ENCODE peak calls at places on chromosome 10, in eight cellular contexts. One of them, this sample, is unnamed.

GRCh38 chr10:126533644-126534043 is 136.8 kb downstream of the C10orf90 start:
- DNase-seq in CD4-positive, CD25-positive, alpha-beta regulatory T cell: no peak
- DNase-seq in ovary: no peak
- DNase-seq in left ventricle myocardium inferior: no peak
- DNase-seq in astrocyte: no peak
- DNase-seq in CD8-positive, alpha-beta T cell: no peak
- DNase-seq in endodermal cell: no peak
- DNase-seq in body of pancreas: no peak
- DNase-seq in this sample: no peak

GRCh38 chr10:73908853-73909611 is 1.9 kb upstream of the PLAU start:
- DNase-seq in CD4-positive, CD25-positive, alpha-beta regulatory T cell: no peak
- DNase-seq in ovary: no peak
- DNase-seq in left ventricle myocardium inferior: peak; percentile 33
- DNase-seq in astrocyte: peak; percentile 97
- DNase-seq in CD8-positive, alpha-beta T cell: peak; percentile 29
- DNase-seq in endodermal cell: peak; percentile 61
- DNase-seq in body of pancreas: no peak
- DNase-seq in this sample: no peak

GRCh38 chr10:53209941-53210611 is 437.5 kb upstream of the MBL2 start:
- DNase-seq in CD4-positive, CD25-positive, alpha-beta regulatory T cell: no peak
- DNase-seq in ovary: no peak
- DNase-seq in left ventricle myocardium inferior: no peak
- DNase-seq in astrocyte: peak; percentile 0
- DNase-seq in CD8-positive, alpha-beta T cell: no peak
- DNase-seq in endodermal cell: peak; percentile 55
- DNase-seq in body of pancreas: no peak
- DNase-seq in this sample: no peak

GRCh38 chr10:6927001-6927400 is 346.9 kb upstream of the PRKCQ start:
- DNase-seq in CD4-positive, CD25-positive, alpha-beta regulatory T cell: no peak
- DNase-seq in ovary: no peak
- DNase-seq in left ventricle myocardium inferior: no peak
- DNase-seq in astrocyte: no peak
- DNase-seq in CD8-positive, alpha-beta T cell: no peak
- DNase-seq in endodermal cell: no peak
- DNase-seq in body of pancreas: no peak
- DNase-seq in this sample: no peak

GRCh38 chr10:127016331-127016730 is 111.1 kb downstream of the DOCK1 start:
- DNase-seq in CD4-positive, CD25-positive, alpha-beta regulatory T cell: no peak
- DNase-seq in ovary: no peak
- DNase-seq in left ventricle myocardium inferior: no peak
- DNase-seq in astrocyte: no peak
- DNase-seq in CD8-positive, alpha-beta T cell: no peak
- DNase-seq in endodermal cell: no peak
- DNase-seq in body of pancreas: no peak
- DNase-seq in this sample: no peak

GRCh38 chr10:48523212-48523819 is 81.6 kb downstream of the ARHGAP22 start:
- DNase-seq in CD4-positive, CD25-positive, alpha-beta regulatory T cell: no peak
- DNase-seq in ovary: peak; percentile 81
- DNase-seq in left ventricle myocardium inferior: peak; percentile 51
- DNase-seq in astrocyte: peak; percentile 96
- DNase-seq in CD8-positive, alpha-beta T cell: no peak
- DNase-seq in endodermal cell: peak; percentile 89
- DNase-seq in body of pancreas: peak; percentile 47
- DNase-seq in this sample: peak; percentile 71

GRCh38 chr10:114405011-114405350 is 679 bp upstream of the AFAP1L2 start:
- DNase-seq in CD4-positive, CD25-positive, alpha-beta regulatory T cell: no peak
- DNase-seq in ovary: no peak
- DNase-seq in left ventricle myocardium inferior: no peak
- DNase-seq in astrocyte: no peak
- DNase-seq in CD8-positive, alpha-beta T cell: no peak
- DNase-seq in endodermal cell: no peak
- DNase-seq in body of pancreas: peak; percentile 38
- DNase-seq in this sample: no peak

GRCh38 chr10:283916-284356 is 148.7 kb downstream of the ZMYND11 start:
- DNase-seq in CD4-positive, CD25-positive, alpha-beta regulatory T cell: no peak
- DNase-seq in ovary: no peak
- DNase-seq in left ventricle myocardium inferior: no peak
- DNase-seq in astrocyte: no peak
- DNase-seq in CD8-positive, alpha-beta T cell: no peak
- DNase-seq in endodermal cell: no peak
- DNase-seq in body of pancreas: no peak
- DNase-seq in this sample: no peak

GRCh38 chr10:4766449-4766848 is 59.6 kb upstream of the AKR1E2 start:
- DNase-seq in CD4-positive, CD25-positive, alpha-beta regulatory T cell: no peak
- DNase-seq in ovary: no peak
- DNase-seq in left ventricle myocardium inferior: no peak
- DNase-seq in astrocyte: no peak
- DNase-seq in CD8-positive, alpha-beta T cell: no peak
- DNase-seq in endodermal cell: no peak
- DNase-seq in body of pancreas: no peak
- DNase-seq in this sample: no peak

GRCh38 chr10:74156919-74157289 is 5.9 kb downstream of the ADK start:
- DNase-seq in CD4-positive, CD25-positive, alpha-beta regulatory T cell: no peak
- DNase-seq in ovary: peak; percentile 60
- DNase-seq in left ventricle myocardium inferior: peak; percentile 68
- DNase-seq in astrocyte: peak; percentile 51
- DNase-seq in CD8-positive, alpha-beta T cell: no peak
- DNase-seq in endodermal cell: no peak
- DNase-seq in body of pancreas: no peak
- DNase-seq in this sample: peak; percentile 57

GRCh38 chr10:50988792-50989191 is 85.5 kb upstream of the PRKG1 start:
- DNase-seq in CD4-positive, CD25-positive, alpha-beta regulatory T cell: no peak
- DNase-seq in ovary: no peak
- DNase-seq in left ventricle myocardium inferior: no peak
- DNase-seq in astrocyte: no peak
- DNase-seq in CD8-positive, alpha-beta T cell: no peak
- DNase-seq in endodermal cell: no peak
- DNase-seq in body of pancreas: no peak
- DNase-seq in this sample: no peak

GRCh38 chr10:97024181-97025073 is 161.3 kb downstream of the SLIT1 start:
- DNase-seq in CD4-positive, CD25-positive, alpha-beta regulatory T cell: no peak
- DNase-seq in ovary: peak; percentile 64
- DNase-seq in left ventricle myocardium inferior: no peak
- DNase-seq in astrocyte: peak; percentile 87
- DNase-seq in CD8-positive, alpha-beta T cell: no peak
- DNase-seq in endodermal cell: no peak
- DNase-seq in body of pancreas: peak; percentile 52
- DNase-seq in this sample: peak; percentile 31

GRCh38 chr10:62616885-62617635 is 187.5 kb upstream of the ADO start:
- DNase-seq in CD4-positive, CD25-positive, alpha-beta regulatory T cell: no peak
- DNase-seq in ovary: no peak
- DNase-seq in left ventricle myocardium inferior: no peak
- DNase-seq in astrocyte: no peak
- DNase-seq in CD8-positive, alpha-beta T cell: no peak
- DNase-seq in endodermal cell: no peak
- DNase-seq in body of pancreas: no peak
- DNase-seq in this sample: no peak

GRCh38 chr10:15370212-15370740 is 813 bp downstream of the FAM171A1 start:
- DNase-seq in CD4-positive, CD25-positive, alpha-beta regulatory T cell: no peak
- DNase-seq in ovary: peak; percentile 19
- DNase-seq in left ventricle myocardium inferior: peak; percentile 20
- DNase-seq in astrocyte: no peak
- DNase-seq in CD8-positive, alpha-beta T cell: no peak
- DNase-seq in endodermal cell: peak; percentile 71
- DNase-seq in body of pancreas: peak; percentile 22
- DNase-seq in this sample: peak; percentile 15

GRCh38 chr10:14548474-14548873 is 217.8 kb upstream of the FRMD4A start:
- DNase-seq in CD4-positive, CD25-positive, alpha-beta regulatory T cell: no peak
- DNase-seq in ovary: no peak
- DNase-seq in left ventricle myocardium inferior: no peak
- DNase-seq in astrocyte: no peak
- DNase-seq in CD8-positive, alpha-beta T cell: no peak
- DNase-seq in endodermal cell: no peak
- DNase-seq in body of pancreas: no peak
- DNase-seq in this sample: peak; percentile 68

GRCh38 chr10:21173964-21174669 is 277.0 kb upstream of the NEBL start:
- DNase-seq in CD4-positive, CD25-positive, alpha-beta regulatory T cell: no peak
- DNase-seq in ovary: peak; percentile 15
- DNase-seq in left ventricle myocardium inferior: peak; percentile 47
- DNase-seq in astrocyte: no peak
- DNase-seq in CD8-positive, alpha-beta T cell: no peak
- DNase-seq in endodermal cell: peak; percentile 86
- DNase-seq in body of pancreas: peak; percentile 92
- DNase-seq in this sample: peak; percentile 18

GRCh38 chr10:61779950-61780659 is 117.4 kb downstream of the CABCOCO1 start:
- DNase-seq in CD4-positive, CD25-positive, alpha-beta regulatory T cell: no peak
- DNase-seq in ovary: no peak
- DNase-seq in left ventricle myocardium inferior: no peak
- DNase-seq in astrocyte: peak; percentile 93
- DNase-seq in CD8-positive, alpha-beta T cell: peak; percentile 20
- DNase-seq in endodermal cell: no peak
- DNase-seq in body of pancreas: no peak
- DNase-seq in this sample: no peak

GRCh38 chr10:102118867-102119266 is 1.3 kb downstream of the LDB1 start:
- DNase-seq in CD4-positive, CD25-positive, alpha-beta regulatory T cell: no peak
- DNase-seq in ovary: peak; percentile 72
- DNase-seq in left ventricle myocardium inferior: no peak
- DNase-seq in astrocyte: no peak
- DNase-seq in CD8-positive, alpha-beta T cell: peak; percentile 15
- DNase-seq in endodermal cell: peak; percentile 76
- DNase-seq in body of pancreas: peak; percentile 35
- DNase-seq in this sample: peak; percentile 74

GRCh38 chr10:75195035-75195763 is 15.4 kb upstream of the VDAC2 start:
- DNase-seq in CD4-positive, CD25-positive, alpha-beta regulatory T cell: no peak
- DNase-seq in ovary: no peak
- DNase-seq in left ventricle myocardium inferior: no peak
- DNase-seq in astrocyte: peak; percentile 90
- DNase-seq in CD8-positive, alpha-beta T cell: no peak
- DNase-seq in endodermal cell: no peak
- DNase-seq in body of pancreas: no peak
- DNase-seq in this sample: no peak

GRCh38 chr10:44416021-44416758 is 31.3 kb upstream of the CXCL12 start:
- DNase-seq in CD4-positive, CD25-positive, alpha-beta regulatory T cell: no peak
- DNase-seq in ovary: no peak
- DNase-seq in left ventricle myocardium inferior: no peak
- DNase-seq in astrocyte: peak; percentile 45
- DNase-seq in CD8-positive, alpha-beta T cell: no peak
- DNase-seq in endodermal cell: no peak
- DNase-seq in body of pancreas: no peak
- DNase-seq in this sample: no peak

GRCh38 chr10:38147686-38148085 is 53.5 kb downstream of the ZNF37A start:
- DNase-seq in CD4-positive, CD25-positive, alpha-beta regulatory T cell: no peak
- DNase-seq in ovary: no peak
- DNase-seq in left ventricle myocardium inferior: no peak
- DNase-seq in astrocyte: no peak
- DNase-seq in CD8-positive, alpha-beta T cell: no peak
- DNase-seq in endodermal cell: no peak
- DNase-seq in body of pancreas: no peak
- DNase-seq in this sample: no peak

GRCh38 chr10:38143587-38143986 is 49.5 kb downstream of the ZNF37A start:
- DNase-seq in CD4-positive, CD25-positive, alpha-beta regulatory T cell: no peak
- DNase-seq in ovary: no peak
- DNase-seq in left ventricle myocardium inferior: no peak
- DNase-seq in astrocyte: no peak
- DNase-seq in CD8-positive, alpha-beta T cell: no peak
- DNase-seq in endodermal cell: no peak
- DNase-seq in body of pancreas: no peak
- DNase-seq in this sample: no peak

DNA sequence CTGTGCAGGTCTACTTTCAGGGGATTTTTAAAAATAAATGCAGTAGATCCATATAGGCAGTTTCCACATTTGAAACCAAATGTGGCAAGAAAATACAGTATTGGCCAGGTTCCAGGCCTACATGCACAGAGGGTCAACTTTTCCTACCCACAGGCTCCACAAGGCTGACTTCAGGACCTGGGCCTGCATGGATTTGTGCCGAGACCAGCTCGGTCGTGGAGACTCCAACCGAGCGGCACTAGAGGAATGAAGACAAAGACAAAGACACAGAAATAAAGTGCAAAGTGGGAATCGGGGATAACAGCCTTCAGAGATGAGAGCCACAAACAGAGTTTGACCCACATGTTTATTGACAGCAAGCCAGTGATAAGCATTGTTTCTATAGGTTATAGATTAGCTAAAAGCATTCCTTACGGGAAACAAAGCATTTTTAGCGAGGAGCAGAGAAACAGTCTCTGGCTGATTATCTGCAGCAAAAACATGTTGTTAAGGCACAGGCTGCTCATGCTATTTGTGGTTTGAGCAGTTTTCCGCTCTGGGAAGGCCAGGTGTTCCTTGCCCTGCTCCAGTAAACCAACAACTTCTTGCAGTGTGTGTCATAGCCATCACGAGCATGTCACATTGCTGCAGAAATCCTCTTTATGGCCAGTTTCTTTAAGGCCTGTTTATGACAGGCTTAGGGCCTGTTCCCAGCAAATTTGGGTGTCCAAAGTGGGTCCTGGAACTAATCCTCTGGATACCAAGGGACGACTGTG is 52.6 kb downstream of the ZNF37A start:
- DNase-seq in CD4-positive, CD25-positive, alpha-beta regulatory T cell: no peak
- DNase-seq in ovary: no peak
- DNase-seq in left ventricle myocardium inferior: no peak
- DNase-seq in astrocyte: no peak
- DNase-seq in CD8-positive, alpha-beta T cell: no peak
- DNase-seq in endodermal cell: no peak
- DNase-seq in body of pancreas: no peak
- DNase-seq in this sample: no peak
- H3K9me3 ChIP-seq in CD4-positive, CD25-positive, alpha-beta regulatory T cell: no peaks in the 10 kb centered on the region
- H3K9me3 ChIP-seq in ovary: no peaks in the 10 kb centered on the region
- H3K9me3 ChIP-seq in left ventricle myocardium inferior: peaks cover 42% of the 10 kb centered on the region
- H3K9me3 ChIP-seq in astrocyte: peaks cover 3% of the 10 kb centered on the region
- H3K9me3 ChIP-seq in CD8-positive, alpha-beta T cell: no peaks in the 10 kb centered on the region
- H3K9me3 ChIP-seq in endodermal cell: peaks cover 78% of the 10 kb centered on the region
- H3K9me3 ChIP-seq in body of pancreas: peaks cover 4% of the 10 kb centered on the region
- H3K9me3 ChIP-seq in this sample: no peaks in the 10 kb centered on the region

GRCh38 chr10:35210961-35211360 is 84.3 kb downstream of the CREM start:
- DNase-seq in CD4-positive, CD25-positive, alpha-beta regulatory T cell: no peak
- DNase-seq in ovary: no peak
- DNase-seq in left ventricle myocardium inferior: no peak
- DNase-seq in astrocyte: no peak
- DNase-seq in CD8-positive, alpha-beta T cell: no peak
- DNase-seq in endodermal cell: peak; percentile 49
- DNase-seq in body of pancreas: no peak
- DNase-seq in this sample: no peak
- H3K9me3 ChIP-seq in CD4-positive, CD25-positive, alpha-beta regulatory T cell: no peaks in the 10 kb centered on the region
- H3K9me3 ChIP-seq in ovary: no peaks in the 10 kb centered on the region
- H3K9me3 ChIP-seq in left ventricle myocardium inferior: no peaks in the 10 kb centered on the region
- H3K9me3 ChIP-seq in astrocyte: no peaks in the 10 kb centered on the region
- H3K9me3 ChIP-seq in CD8-positive, alpha-beta T cell: no peaks in the 10 kb centered on the region
- H3K9me3 ChIP-seq in endodermal cell: no peaks in the 10 kb centered on the region
- H3K9me3 ChIP-seq in body of pancreas: no peaks in the 10 kb centered on the region
- H3K9me3 ChIP-seq in this sample: no peaks in the 10 kb centered on the region

GRCh38 chr10:131700032-131700431 is 200.8 kb upstream of the PPP2R2D start:
- DNase-seq in CD4-positive, CD25-positive, alpha-beta regulatory T cell: no peak
- DNase-seq in ovary: no peak
- DNase-seq in left ventricle myocardium inferior: no peak
- DNase-seq in astrocyte: no peak
- DNase-seq in CD8-positive, alpha-beta T cell: no peak
- DNase-seq in endodermal cell: peak; percentile 28
- DNase-seq in body of pancreas: no peak
- DNase-seq in this sample: no peak
- H3K9me3 ChIP-seq in CD4-positive, CD25-positive, alpha-beta regulatory T cell: no peaks in the 10 kb centered on the region
- H3K9me3 ChIP-seq in ovary: no peaks in the 10 kb centered on the region
- H3K9me3 ChIP-seq in left ventricle myocardium inferior: no peaks in the 10 kb centered on the region
- H3K9me3 ChIP-seq in astrocyte: peaks cover 14% of the 10 kb centered on the region
- H3K9me3 ChIP-seq in CD8-positive, alpha-beta T cell: no peaks in the 10 kb centered on the region
- H3K9me3 ChIP-seq in endodermal cell: no peaks in the 10 kb centered on the region
- H3K9me3 ChIP-seq in body of pancreas: no peaks in the 10 kb centered on the region
- H3K9me3 ChIP-seq in this sample: no peaks in the 10 kb centered on the region

DNA sequence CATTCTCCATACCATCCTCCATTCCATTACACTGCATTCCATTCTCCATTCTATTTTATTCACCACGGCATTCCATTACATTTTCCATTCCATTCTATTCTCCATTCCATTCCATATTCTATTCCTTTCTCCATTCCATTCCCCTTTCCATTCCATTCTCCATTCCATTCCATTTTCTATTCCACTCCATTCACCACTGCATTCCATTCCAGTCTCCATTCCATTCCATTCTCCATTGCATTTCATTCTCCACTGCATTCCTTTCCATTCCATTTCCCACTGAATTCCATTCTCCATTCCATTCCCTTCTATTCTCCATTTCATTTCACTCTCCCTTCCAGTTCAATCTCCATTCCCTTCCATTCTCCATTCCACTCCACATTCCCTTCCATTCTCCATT is 79.6 kb downstream of the NSUN6 start:
- DNase-seq in CD4-positive, CD25-positive, alpha-beta regulatory T cell: no peak
- DNase-seq in ovary: no peak
- DNase-seq in left ventricle myocardium inferior: no peak
- DNase-seq in astrocyte: no peak
- DNase-seq in CD8-positive, alpha-beta T cell: no peak
- DNase-seq in endodermal cell: no peak
- DNase-seq in body of pancreas: no peak
- DNase-seq in this sample: no peak
- H3K9me3 ChIP-seq in CD4-positive, CD25-positive, alpha-beta regulatory T cell: no peaks in the 10 kb centered on the region
- H3K9me3 ChIP-seq in ovary: no peaks in the 10 kb centered on the region
- H3K9me3 ChIP-seq in left ventricle myocardium inferior: peaks cover 15% of the 10 kb centered on the region
- H3K9me3 ChIP-seq in astrocyte: peaks cover 10% of the 10 kb centered on the region
- H3K9me3 ChIP-seq in CD8-positive, alpha-beta T cell: no peaks in the 10 kb centered on the region
- H3K9me3 ChIP-seq in endodermal cell: peaks cover 74% of the 10 kb centered on the region
- H3K9me3 ChIP-seq in body of pancreas: no peaks in the 10 kb centered on the region
- H3K9me3 ChIP-seq in this sample: no peaks in the 10 kb centered on the region

This sample was measured in testis.